ENCODE peak calls at places on chromosome 13, in eight cellular contexts. F is PC-3, K is H9, R is NCI-H1930, C is BE2C, I is AG08396, V is COR-L47, S is adipocyte. E is an unnamed sample.

GRCh38 chr13:22561581-22561980 is 619.2 kb upstream of the SGCG start:
- DNase-seq in F (no peak), K (no peak), R (no peak), C (no peak), I (no peak), V (peak), S (no peak), E (no peak)

GRCh38 chr13:102561933-102562332 is 34.9 kb upstream of the TPP2 start:
- DNase-seq in F (no peak), K (no peak), R (no peak), C (no peak), I (no peak), V (no peak), S (no peak), E (no peak)

GRCh38 chr13:93859666-93860065 is 619.8 kb downstream of the DCT start:
- DNase-seq in F (no peak), K (no peak), R (no peak), C (no peak), I (no peak), V (no peak), S (peak), E (no peak)

GRCh38 chr13:76778906-76779305 is 107.3 kb downstream of the KCTD12 start:
- DNase-seq in F (no peak), K (no peak), R (no peak), C (no peak), I (no peak), V (no peak), S (peak), E (no peak)

GRCh38 chr13:39616087-39616694 is 13.2 kb upstream of the LHFPL6 start:
- DNase-seq in F (peak), K (peak), R (peak), C (peak), I (peak), V (peak), S (peak), E (no peak)

GRCh38 chr13:112877496-112877895 is 91.5 kb upstream of the MCF2L start:
- DNase-seq in F (no peak), K (no peak), R (no peak), C (no peak), I (no peak), V (no peak), S (no peak), E (no peak)

GRCh38 chr13:112907286-112907685 is 61.7 kb upstream of the MCF2L start:
- DNase-seq in F (no peak), K (no peak), R (no peak), C (no peak), I (no peak), V (no peak), S (no peak), E (no peak)

GRCh38 chr13:102642475-102642874 is 45.7 kb downstream of the TPP2 start:
- DNase-seq in F (no peak), K (no peak), R (no peak), C (no peak), I (no peak), V (no peak), S (no peak), E (peak)

GRCh38 chr13:80030491-80030890 is 310.4 kb downstream of the SPRY2 start:
- DNase-seq in F (peak), K (no peak), R (no peak), C (peak), I (no peak), V (peak), S (peak), E (no peak)

GRCh38 chr13:87671824-87672603 is 843 bp downstream of the SLITRK5 start:
- DNase-seq in F (no peak), K (peak), R (no peak), C (peak), I (peak), V (peak), S (no peak), E (peak)

GRCh38 chr13:97030705-97031452 is 36.6 kb upstream of the OXGR1 start:
- DNase-seq in F (peak), K (no peak), R (no peak), C (peak), I (peak), V (peak), S (peak), E (no peak)

E was measured in psoas muscle.